ENCODE peak calls at places on chromosomes 1 and 21, in four cellular contexts. F is H1, E is K562, G is SK-N-SH. N is an unnamed sample.

GRCh38 chr21:31946236-31946635 is 73.4 kb downstream of the HUNK start:
- DNase-seq in G (no peak), F (no peak), E (no peak), N (no peak)

GRCh38 chr21:45030637-45031218 is 43.7 kb upstream of the ADARB1 start:
- DNase-seq in F (no peak), E (no peak), G (no peak), N (no peak)

GRCh38 chr1:184664042-184664659 is 90.5 kb downstream of the EDEM3 start:
- DNase-seq in G (peak), F (no peak), E (peak), N (peak)

GRCh38 chr1:151942882-151943281 is 33.6 kb upstream of the THEM4 start:
- DNase-seq in G (no peak), E (no peak), F (no peak), N (no peak)

GRCh38 chr1:47483651-47484050 is 45.8 kb downstream of the FOXD2 start:
- DNase-seq in F (no peak), E (no peak), G (no peak), N (no peak)

GRCh38 chr1:160862151-160863061 is at the start of gene CD244:
- DNase-seq in F (no peak), G (no peak), E (no peak), N (no peak)

GRCh38 chr1:60765204-60765603 is 317.2 kb upstream of the NFIA start:
- DNase-seq in F (peak), E (peak), G (peak), N (peak)

GRCh38 chr1:221810406-221810805 is 68.5 kb upstream of the DUSP10 start:
- DNase-seq in F (no peak), G (no peak), E (no peak), N (no peak)

GRCh38 chr1:18868801-18869424 is 9.5 kb upstream of the TAS1R2 start:
- DNase-seq in F (no peak), E (no peak), G (no peak), N (no peak)

GRCh38 chr1:248807067-248807737 is 18.5 kb downstream of the SH3BP5L start:
- DNase-seq in E (peak), G (peak), F (no peak), N (peak)

GRCh38 chr1:226938903-226939438 is 1.1 kb upstream of the COQ8A start:
- DNase-seq in G (no peak), E (no peak), F (no peak), N (no peak)

GRCh38 chr1:59433440-59433813 is 136.5 kb downstream of the FGGY start:
- DNase-seq in G (no peak), F (no peak), E (no peak), N (no peak)

GRCh38 chr1:94773931-94774422 is 46.2 kb upstream of the SLC44A3 start:
- DNase-seq in E (no peak), F (no peak), G (no peak), N (no peak)

GRCh38 chr1:221637641-221638041 is 104.2 kb downstream of the DUSP10 start:
- DNase-seq in G (no peak), F (no peak), E (no peak), N (no peak)

GRCh38 chr1:204962742-204963632 is 80.0 kb upstream of the CNTN2 start:
- DNase-seq in F (no peak), E (no peak), G (no peak), N (no peak)

GRCh38 chr1:107357381-107357780 is 216.5 kb downstream of the NTNG1 start:
- DNase-seq in G (no peak), E (no peak), F (no peak), N (no peak)

GRCh38 chr1:40339420-40340323 is 22.6 kb upstream of the COL9A2 start:
- DNase-seq in F (no peak), G (no peak), E (peak), N (no peak)

GRCh38 chr1:151165281-151165737 is 393 bp downstream of the LYSMD1 start:
- DNase-seq in G (peak), E (no peak), F (no peak), N (peak)

GRCh38 chr1:22118291-22118992 is 24.5 kb downstream of the WNT4 start:
- DNase-seq in G (no peak), E (no peak), F (no peak), N (no peak)

GRCh38 chr1:82565546-82565945 is 764.8 kb downstream of the ADGRL2 start:
- DNase-seq in F (no peak), E (no peak), G (no peak), N (no peak)

GRCh38 chr1:22972760-22973159 is at the start of gene LACTBL1:
- DNase-seq in F (no peak), G (no peak), E (no peak), N (no peak)

GRCh38 chr1:117611121-117611601 is 5.3 kb downstream of the TENT5C start:
- DNase-seq in F (no peak), E (peak), G (no peak), N (no peak)

GRCh38 chr1:19439464-19440171 is 45.7 kb downstream of the CAPZB start:
- DNase-seq in G (peak), E (peak), F (no peak), N (peak)

GRCh38 chr1:235327559-235328270 is at the start of gene ARID4B:
- DNase-seq in F (no peak), G (peak), E (peak), N (peak)

GRCh38 chr1:10782491-10783244 is 13.8 kb downstream of the CASZ1 start:
- DNase-seq in E (no peak), G (no peak), F (no peak), N (no peak)

GRCh38 chr1:8351693-8352470 is 34.0 kb downstream of the SLC45A1 start:
- DNase-seq in G (peak), E (peak), F (no peak), N (peak)

GRCh38 chr1:246632584-246633168 is 66.4 kb downstream of the CNST start:
- DNase-seq in F (no peak), E (no peak), G (no peak), N (no peak)

GRCh38 chr1:89953072-89953626 is 41.8 kb upstream of the ZNF326 start:
- DNase-seq in G (no peak), E (peak), F (no peak), N (peak)

GRCh38 chr1:44239337-44239960 is 26.2 kb downstream of the DMAP1 start:
- DNase-seq in F (peak), G (peak), E (peak), N (peak)

GRCh38 chr1:201334325-201335173 is 42.9 kb downstream of the TNNT2 start:
- DNase-seq in F (no peak), G (no peak), E (no peak), N (no peak)

GRCh38 chr1:167248707-167249642 is 28.3 kb downstream of the POU2F1 start:
- DNase-seq in E (peak), F (no peak), G (no peak), N (no peak)

GRCh38 chr1:35243681-35244080 is 24.8 kb upstream of the ZMYM4 start:
- DNase-seq in F (no peak), G (no peak), E (no peak), N (no peak)

GRCh38 chr1:9435854-9436253 is 103.4 kb upstream of the SLC25A33 start:
- DNase-seq in G (no peak), F (no peak), E (no peak), N (no peak)

GRCh38 chr1:204623365-204623893 is 62.1 kb downstream of the LRRN2 start:
- DNase-seq in G (peak), E (peak), F (no peak), N (no peak)

GRCh38 chr1:93617670-93618488 is 63.8 kb downstream of the BCAR3 start:
- DNase-seq in E (no peak), G (no peak), F (no peak), N (no peak)

GRCh38 chr1:29912413-29912812 is 676.1 kb downstream of the PTPRU start:
- DNase-seq in E (no peak), F (no peak), G (no peak), N (no peak)
- TF ChIP-seq TEAD4 in E (no peak), F (no peak), G (no peak), N (no peak)

GRCh38 chr1:210321131-210321530 is 7.6 kb upstream of the HHAT start:
- DNase-seq in E (no peak), G (no peak), F (no peak), N (no peak)
- TF ChIP-seq TEAD4 in E (no peak), G (no peak), F (no peak), N (no peak)

GRCh38 chr1:25760122-25760719 is 39.8 kb upstream of the SELENON start:
- DNase-seq in G (no peak), F (no peak), E (no peak), N (no peak)
- TF ChIP-seq TEAD4 in G (no peak), F (no peak), E (no peak), N (no peak)

DNA sequence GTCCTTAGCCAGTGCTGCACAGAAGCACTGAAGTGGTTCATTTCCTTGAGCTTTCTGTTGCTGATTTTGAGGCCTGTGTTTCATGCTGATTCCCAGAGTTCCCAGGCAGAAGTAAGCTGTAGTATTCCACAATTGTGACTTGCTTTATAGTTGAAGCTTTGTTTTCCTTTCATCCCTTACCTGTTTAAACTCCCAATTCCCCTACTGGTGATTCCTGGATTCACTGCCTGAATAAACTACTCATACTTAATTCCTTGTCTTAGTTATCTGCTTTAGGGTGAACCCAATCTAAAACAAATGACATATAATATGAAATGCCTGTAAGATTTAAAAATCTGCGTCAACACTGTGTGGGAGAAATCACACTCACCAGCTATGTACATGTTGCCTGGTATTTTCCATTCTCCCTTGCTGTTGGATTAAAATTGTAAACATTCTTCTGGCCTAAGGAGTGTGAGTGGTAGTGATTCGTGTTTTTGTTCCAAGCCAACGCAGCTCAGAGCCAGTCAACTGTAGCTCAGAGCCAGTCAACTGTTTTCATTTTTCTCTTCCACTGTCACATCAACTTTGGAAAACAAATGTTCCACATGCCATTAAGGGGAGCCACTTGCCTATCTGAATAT is 879.4 kb downstream of the MRPL39 start:
- DNase-seq in G (no peak), E (no peak), F (no peak), N (no peak)
- TF ChIP-seq TEAD4 in G (no peak), E (no peak), F (no peak), N (no peak)

GRCh38 chr1:15314328-15315281 is 67.6 kb downstream of the FHAD1 start:
- DNase-seq in G (no peak), F (no peak), E (no peak), N (no peak)
- TF ChIP-seq TEAD4 in G (no peak), F (no peak), E (no peak), N (no peak)

N was measured in WTC11.